ENCODE peak calls at places on chromosomes 7 and 10, in nine cellular contexts. One of them, this sample, is unnamed. For H3K36me3, the result is how much of the 10 kb centered on the place peaks cover.

GRCh38 chr7:22417349-22417748 is 60.4 kb upstream of the RAPGEF5 start:
- DNase-seq in stomach: no peak
- DNase-seq in right atrium auricular region: no peak
- DNase-seq in pancreas: no peak
- DNase-seq in sigmoid colon: no peak
- DNase-seq in hepatocyte: no peak
- DNase-seq in heart right ventricle: no peak
- DNase-seq in tibial artery: no peak
- DNase-seq in lung: no peak
- DNase-seq in this sample: no peak

GRCh38 chr7:27143022-27143949 is at the start of gene HOXA5:
- DNase-seq in stomach: peak
- DNase-seq in right atrium auricular region: no peak
- DNase-seq in pancreas: no peak
- DNase-seq in sigmoid colon: peak
- DNase-seq in hepatocyte: no peak
- DNase-seq in heart right ventricle: no peak
- DNase-seq in tibial artery: peak
- DNase-seq in lung: peak
- DNase-seq in this sample: peak

GRCh38 chr7:70530191-70530590 is 601.8 kb upstream of the GALNT17 start:
- DNase-seq in stomach: no peak
- DNase-seq in right atrium auricular region: no peak
- DNase-seq in pancreas: no peak
- DNase-seq in sigmoid colon: no peak
- DNase-seq in hepatocyte: no peak
- DNase-seq in heart right ventricle: no peak
- DNase-seq in tibial artery: no peak
- DNase-seq in lung: no peak
- DNase-seq in this sample: no peak

GRCh38 chr10:126179637-126180036 is 208.6 kb downstream of the ADAM12 start:
- DNase-seq in stomach: no peak
- DNase-seq in right atrium auricular region: no peak
- DNase-seq in pancreas: no peak
- DNase-seq in sigmoid colon: no peak
- DNase-seq in hepatocyte: no peak
- DNase-seq in heart right ventricle: no peak
- DNase-seq in tibial artery: no peak
- DNase-seq in lung: no peak
- DNase-seq in this sample: no peak

GRCh38 chr10:19200211-19200610 is 151.6 kb downstream of the MALRD1 start:
- DNase-seq in stomach: no peak
- DNase-seq in right atrium auricular region: no peak
- DNase-seq in pancreas: no peak
- DNase-seq in sigmoid colon: no peak
- DNase-seq in hepatocyte: no peak
- DNase-seq in heart right ventricle: no peak
- DNase-seq in tibial artery: no peak
- DNase-seq in lung: no peak
- DNase-seq in this sample: no peak

GRCh38 chr7:101532000-101532399 is 97.1 kb downstream of the MYL10 start:
- DNase-seq in stomach: no peak
- DNase-seq in right atrium auricular region: no peak
- DNase-seq in pancreas: no peak
- DNase-seq in sigmoid colon: no peak
- DNase-seq in hepatocyte: no peak
- DNase-seq in heart right ventricle: no peak
- DNase-seq in tibial artery: no peak
- DNase-seq in lung: no peak
- DNase-seq in this sample: no peak

GRCh38 chr10:126564297-126564888 is 106.1 kb downstream of the C10orf90 start:
- DNase-seq in stomach: no peak
- DNase-seq in right atrium auricular region: no peak
- DNase-seq in pancreas: no peak
- DNase-seq in sigmoid colon: no peak
- DNase-seq in hepatocyte: no peak
- DNase-seq in heart right ventricle: no peak
- DNase-seq in tibial artery: no peak
- DNase-seq in lung: no peak
- DNase-seq in this sample: no peak

GRCh38 chr7:10637991-10638390 is 335.7 kb upstream of the PHF14 start:
- DNase-seq in stomach: no peak
- DNase-seq in right atrium auricular region: no peak
- DNase-seq in pancreas: no peak
- DNase-seq in sigmoid colon: no peak
- DNase-seq in hepatocyte: no peak
- DNase-seq in heart right ventricle: no peak
- DNase-seq in tibial artery: no peak
- DNase-seq in lung: no peak
- DNase-seq in this sample: no peak

GRCh38 chr10:46536171-46536570 is 20.3 kb downstream of the GPRIN2 start:
- DNase-seq in stomach: peak
- DNase-seq in right atrium auricular region: no peak
- DNase-seq in pancreas: no peak
- DNase-seq in sigmoid colon: peak
- DNase-seq in hepatocyte: no peak
- DNase-seq in heart right ventricle: no peak
- DNase-seq in tibial artery: peak
- DNase-seq in lung: no peak
- DNase-seq in this sample: no peak

GRCh38 chr7:35781767-35782515 is 18.9 kb upstream of the SEPTIN7 start:
- DNase-seq in stomach: no peak
- DNase-seq in right atrium auricular region: no peak
- DNase-seq in pancreas: no peak
- DNase-seq in sigmoid colon: no peak
- DNase-seq in hepatocyte: no peak
- DNase-seq in heart right ventricle: no peak
- DNase-seq in tibial artery: no peak
- DNase-seq in lung: no peak
- DNase-seq in this sample: no peak

GRCh38 chr10:132641966-132642731 is 104.6 kb downstream of the INPP5A start:
- DNase-seq in stomach: no peak
- DNase-seq in right atrium auricular region: no peak
- DNase-seq in pancreas: no peak
- DNase-seq in sigmoid colon: peak
- DNase-seq in hepatocyte: no peak
- DNase-seq in heart right ventricle: no peak
- DNase-seq in tibial artery: peak
- DNase-seq in lung: no peak
- DNase-seq in this sample: no peak

GRCh38 chr10:120121768-120122167 is 229.2 kb downstream of the SEC23IP start:
- DNase-seq in stomach: no peak
- DNase-seq in right atrium auricular region: no peak
- DNase-seq in pancreas: no peak
- DNase-seq in sigmoid colon: no peak
- DNase-seq in hepatocyte: no peak
- DNase-seq in heart right ventricle: no peak
- DNase-seq in tibial artery: no peak
- DNase-seq in lung: no peak
- DNase-seq in this sample: no peak

GRCh38 chr7:118855290-118855689 is 630.8 kb downstream of the ANKRD7 start:
- DNase-seq in stomach: no peak
- DNase-seq in right atrium auricular region: no peak
- DNase-seq in pancreas: no peak
- DNase-seq in sigmoid colon: no peak
- DNase-seq in hepatocyte: no peak
- DNase-seq in heart right ventricle: no peak
- DNase-seq in tibial artery: no peak
- DNase-seq in lung: no peak
- DNase-seq in this sample: no peak
- H3K4me3 ChIP-seq in stomach: no peak
- H3K4me3 ChIP-seq in right atrium auricular region: no peak
- H3K4me3 ChIP-seq in pancreas: no peak
- H3K4me3 ChIP-seq in sigmoid colon: no peak
- H3K4me3 ChIP-seq in hepatocyte: no peak
- H3K4me3 ChIP-seq in heart right ventricle: no peak
- H3K4me3 ChIP-seq in tibial artery: no peak
- H3K4me3 ChIP-seq in lung: no peak
- H3K4me3 ChIP-seq in this sample: no peak

DNA sequence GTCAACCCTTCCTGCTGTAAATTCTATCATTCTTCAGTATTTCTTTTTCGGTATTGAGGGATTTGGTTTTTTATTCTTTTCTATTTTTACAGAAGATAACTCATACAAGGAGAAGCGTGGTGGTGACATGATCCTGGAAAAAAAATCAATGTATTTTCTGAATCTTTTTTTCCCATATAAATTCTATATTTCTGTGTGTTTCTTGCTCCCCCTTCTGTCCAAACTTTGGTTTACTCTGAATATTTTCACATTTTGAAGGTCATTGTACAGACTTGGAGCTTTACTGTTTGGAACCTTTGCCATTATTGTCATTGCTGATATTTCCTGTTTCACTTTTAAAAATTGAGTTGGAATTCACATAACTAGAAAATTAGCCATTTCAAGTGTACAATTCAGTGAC is 246.3 kb downstream of the REEP3 start:
- DNase-seq in stomach: no peak
- DNase-seq in right atrium auricular region: no peak
- DNase-seq in pancreas: no peak
- DNase-seq in sigmoid colon: no peak
- DNase-seq in hepatocyte: no peak
- DNase-seq in heart right ventricle: no peak
- DNase-seq in tibial artery: no peak
- DNase-seq in lung: no peak
- DNase-seq in this sample: no peak
- TF ChIP-seq CTCF in stomach: no peak
- TF ChIP-seq CTCF in right atrium auricular region: peak
- TF ChIP-seq CTCF in pancreas: no peak
- TF ChIP-seq CTCF in sigmoid colon: peak
- TF ChIP-seq CTCF in hepatocyte: peak
- TF ChIP-seq CTCF in heart right ventricle: no peak
- TF ChIP-seq CTCF in tibial artery: peak
- TF ChIP-seq CTCF in lung: no peak
- TF ChIP-seq CTCF in this sample: peak

DNA sequence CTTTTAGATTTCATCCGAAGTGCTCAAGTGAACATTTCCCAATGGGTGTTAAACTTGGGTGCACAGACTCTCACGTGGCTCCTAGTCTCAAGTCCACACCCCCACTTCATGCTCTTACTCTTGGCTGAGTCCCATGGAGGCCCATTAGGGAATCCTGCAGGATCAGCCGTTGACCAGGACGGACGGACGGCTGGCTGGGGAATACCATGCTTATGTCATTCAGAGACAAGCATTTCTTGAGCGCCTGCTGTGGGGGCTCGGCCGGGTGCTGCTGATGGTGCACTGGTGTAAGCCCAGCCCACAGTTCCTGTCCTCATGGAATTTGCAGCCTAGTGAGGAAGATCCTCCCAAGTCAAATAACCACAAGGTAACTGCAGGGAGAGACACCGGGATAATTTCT is 44.7 kb downstream of the PITRM1 start:
- DNase-seq in stomach: no peak
- DNase-seq in right atrium auricular region: no peak
- DNase-seq in pancreas: no peak
- DNase-seq in sigmoid colon: no peak
- DNase-seq in hepatocyte: no peak
- DNase-seq in heart right ventricle: no peak
- DNase-seq in tibial artery: no peak
- DNase-seq in lung: no peak
- DNase-seq in this sample: no peak
- H3K36me3 ChIP-seq in stomach: half or more
- H3K36me3 ChIP-seq in right atrium auricular region: under half
- H3K36me3 ChIP-seq in pancreas: under half
- H3K36me3 ChIP-seq in sigmoid colon: under half
- H3K36me3 ChIP-seq in hepatocyte: under half
- H3K36me3 ChIP-seq in heart right ventricle: under half
- H3K36me3 ChIP-seq in tibial artery: under half
- H3K36me3 ChIP-seq in lung: under half
- H3K36me3 ChIP-seq in this sample: under half

GRCh38 chr7:149823191-149823630 is 15.0 kb upstream of the ZNF862 start:
- DNase-seq in stomach: no peak
- DNase-seq in right atrium auricular region: no peak
- DNase-seq in pancreas: no peak
- DNase-seq in sigmoid colon: no peak
- DNase-seq in hepatocyte: no peak
- DNase-seq in heart right ventricle: no peak
- DNase-seq in tibial artery: no peak
- DNase-seq in lung: no peak
- DNase-seq in this sample: no peak

GRCh38 chr7:149819961-149820340 is 18.2 kb upstream of the ZNF862 start:
- DNase-seq in stomach: no peak
- DNase-seq in right atrium auricular region: no peak
- DNase-seq in pancreas: no peak
- DNase-seq in sigmoid colon: no peak
- DNase-seq in hepatocyte: no peak
- DNase-seq in heart right ventricle: peak
- DNase-seq in tibial artery: no peak
- DNase-seq in lung: no peak
- DNase-seq in this sample: no peak

GRCh38 chr7:149822353-149822943 is 15.7 kb upstream of the ZNF862 start:
- DNase-seq in stomach: no peak
- DNase-seq in right atrium auricular region: no peak
- DNase-seq in pancreas: no peak
- DNase-seq in sigmoid colon: no peak
- DNase-seq in hepatocyte: no peak
- DNase-seq in heart right ventricle: peak
- DNase-seq in tibial artery: no peak
- DNase-seq in lung: no peak
- DNase-seq in this sample: no peak

GRCh38 chr7:149820622-149821190 is 17.5 kb upstream of the ZNF862 start:
- DNase-seq in stomach: no peak
- DNase-seq in right atrium auricular region: no peak
- DNase-seq in pancreas: no peak
- DNase-seq in sigmoid colon: no peak
- DNase-seq in hepatocyte: no peak
- DNase-seq in heart right ventricle: peak
- DNase-seq in tibial artery: no peak
- DNase-seq in lung: no peak
- DNase-seq in this sample: no peak

DNA sequence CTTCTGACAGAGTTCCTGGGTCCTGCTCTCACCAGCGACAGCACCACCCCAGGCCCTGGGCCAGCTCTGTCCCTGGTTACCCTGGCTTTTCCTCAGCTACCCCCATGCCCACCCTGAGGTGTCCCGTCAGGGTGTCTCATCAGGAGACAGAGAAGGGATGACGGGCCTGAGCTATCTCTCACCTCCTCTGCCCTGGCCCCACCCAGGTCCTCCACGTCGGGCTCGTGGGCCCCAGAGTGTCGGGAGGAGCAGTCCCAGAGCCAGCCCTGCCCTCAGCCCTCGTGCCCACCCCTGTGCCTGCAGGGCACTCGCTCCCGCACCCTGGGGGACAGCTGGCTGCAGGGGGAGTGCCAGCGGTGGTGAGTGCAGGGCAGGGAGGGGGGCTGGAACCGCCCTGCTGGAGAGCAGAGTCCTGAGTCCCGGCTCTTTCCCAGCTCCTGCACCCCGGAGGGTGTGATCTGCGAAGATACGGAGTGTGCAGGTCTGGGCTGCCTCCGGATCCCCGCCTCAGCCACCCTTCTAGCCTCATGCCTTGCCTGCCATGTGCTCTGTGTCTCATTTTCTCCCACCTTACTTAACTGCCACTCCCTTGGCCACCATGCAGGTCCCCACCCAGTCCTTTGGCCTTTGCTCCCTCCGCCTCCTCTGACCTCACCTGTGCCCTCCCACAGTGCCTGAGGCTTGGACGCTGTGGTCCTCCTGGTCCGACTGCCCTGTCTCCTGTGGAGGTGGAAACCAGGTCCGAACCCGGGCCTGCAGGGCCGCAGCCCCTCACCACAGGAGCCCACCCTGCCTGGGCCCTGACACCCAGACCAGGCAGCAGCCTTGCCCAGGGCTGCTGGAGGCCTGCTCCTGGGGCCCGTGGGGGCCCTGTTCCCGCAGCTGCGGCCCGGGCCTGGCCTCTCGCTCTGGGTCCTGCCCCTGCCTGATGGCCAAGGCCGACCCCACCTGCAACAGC is 16.7 kb upstream of the ZNF862 start:
- DNase-seq in stomach: no peak
- DNase-seq in right atrium auricular region: no peak
- DNase-seq in pancreas: no peak
- DNase-seq in sigmoid colon: no peak
- DNase-seq in hepatocyte: no peak
- DNase-seq in heart right ventricle: peak
- DNase-seq in tibial artery: no peak
- DNase-seq in lung: no peak
- DNase-seq in this sample: no peak
- H3K4me3 ChIP-seq in stomach: no peak
- H3K4me3 ChIP-seq in right atrium auricular region: no peak
- H3K4me3 ChIP-seq in pancreas: no peak
- H3K4me3 ChIP-seq in sigmoid colon: no peak
- H3K4me3 ChIP-seq in hepatocyte: no peak
- H3K4me3 ChIP-seq in heart right ventricle: no peak
- H3K4me3 ChIP-seq in tibial artery: no peak
- H3K4me3 ChIP-seq in lung: no peak
- H3K4me3 ChIP-seq in this sample: no peak